ENCODE peak calls at places on chromosomes 4 and X, in five cellular contexts. R is PC-3, N is GM12878, C is Peyer's patch, Q is psoas muscle. O is an unnamed sample.

GRCh38 chr4:145179201-145179860 is 1.1 kb downstream of the OTUD4 start:
- DNase-seq in R (peak), N (peak), C (peak), Q (peak), O (peak)

GRCh38 chr4:3345384-3345783 is 52.6 kb downstream of the RGS12 start:
- DNase-seq in R (no peak), N (no peak), C (no peak), Q (no peak), O (no peak)

GRCh38 chrX:10119399-10119990 is 37.3 kb upstream of the CLCN4 start:
- DNase-seq in R (peak), N (peak), C (peak), Q (no peak), O (no peak)

GRCh38 chr4:107760281-107760947 is 40.4 kb upstream of the PAPSS1 start:
- DNase-seq in R (peak), N (no peak), C (peak), Q (no peak), O (no peak)

GRCh38 chrX:153870791-153871360 is 15.1 kb downstream of the L1CAM start:
- DNase-seq in R (no peak), N (no peak), C (no peak), Q (no peak), O (no peak)

GRCh38 chr4:2745981-2746806 is 9.9 kb downstream of the TNIP2 start:
- DNase-seq in R (peak), N (peak), C (peak), Q (peak), O (peak)

GRCh38 chr4:10981611-10982010 is 297.0 kb upstream of the CLNK start:
- DNase-seq in R (no peak), N (no peak), C (no peak), Q (no peak), O (no peak)

GRCh38 chrX:100939336-100939735 is 10.6 kb upstream of the XKRX start:
- DNase-seq in R (no peak), N (no peak), C (no peak), Q (no peak), O (no peak)

GRCh38 chr4:6471303-6472007 is 959 bp downstream of the PPP2R2C start:
- DNase-seq in R (no peak), N (no peak), C (peak), Q (no peak), O (no peak)

GRCh38 chr4:101835121-101835904 is 44.8 kb downstream of the BANK1 start:
- DNase-seq in R (peak), N (no peak), C (no peak), Q (no peak), O (no peak)

GRCh38 chr4:40559585-40560465 is 69.8 kb downstream of the RBM47 start:
- DNase-seq in R (no peak), N (peak), C (no peak), Q (no peak), O (no peak)

GRCh38 chrX:19912-20571 is 261.1 kb upstream of the PLCXD1 start:
- DNase-seq in R (peak), N (no peak), C (peak), Q (no peak), O (no peak)

GRCh38 chr4:25563071-25563564 is 92.5 kb upstream of the SLC34A2 start:
- DNase-seq in R (peak), N (no peak), C (no peak), Q (no peak), O (no peak)

GRCh38 chr4:65383589-65384305 is 286.5 kb downstream of the EPHA5 start:
- DNase-seq in R (peak), N (no peak), C (no peak), Q (no peak), O (no peak)

GRCh38 chr4:80897537-80898303 is 132.8 kb upstream of the BMP3 start:
- DNase-seq in R (no peak), N (peak), C (no peak), Q (no peak), O (no peak)

GRCh38 chr4:101597204-101597603 is 193.3 kb upstream of the BANK1 start:
- DNase-seq in R (no peak), N (peak), C (no peak), Q (no peak), O (no peak)

GRCh38 chr4:10437735-10438134 is 19.5 kb downstream of the ZNF518B start:
- DNase-seq in R (no peak), N (no peak), C (no peak), Q (no peak), O (no peak)

GRCh38 chrX:17374619-17375360 is at the start of gene NHS:
- DNase-seq in R (peak), N (no peak), C (peak), Q (peak), O (peak)

GRCh38 chrX:17377047-17377692 is 2.2 kb downstream of the NHS start:
- DNase-seq in R (no peak), N (no peak), C (peak), Q (peak), O (peak)

GRCh38 chrX:17376381-17377046 is 1.5 kb downstream of the NHS start:
- DNase-seq in R (peak), N (no peak), C (no peak), Q (peak), O (no peak)

GRCh38 chrX:17375361-17375630 is 296 bp downstream of the NHS start:
- DNase-seq in R (no peak), N (no peak), C (no peak), Q (no peak), O (no peak)

GRCh38 chrX:17375631-17376380 is 806 bp downstream of the NHS start:
- DNase-seq in R (peak), N (no peak), C (no peak), Q (peak), O (peak)
- H3K4me3 ChIP-seq in R (peak), N (no peak), C (peak), Q (peak), O (peak)

DNA sequence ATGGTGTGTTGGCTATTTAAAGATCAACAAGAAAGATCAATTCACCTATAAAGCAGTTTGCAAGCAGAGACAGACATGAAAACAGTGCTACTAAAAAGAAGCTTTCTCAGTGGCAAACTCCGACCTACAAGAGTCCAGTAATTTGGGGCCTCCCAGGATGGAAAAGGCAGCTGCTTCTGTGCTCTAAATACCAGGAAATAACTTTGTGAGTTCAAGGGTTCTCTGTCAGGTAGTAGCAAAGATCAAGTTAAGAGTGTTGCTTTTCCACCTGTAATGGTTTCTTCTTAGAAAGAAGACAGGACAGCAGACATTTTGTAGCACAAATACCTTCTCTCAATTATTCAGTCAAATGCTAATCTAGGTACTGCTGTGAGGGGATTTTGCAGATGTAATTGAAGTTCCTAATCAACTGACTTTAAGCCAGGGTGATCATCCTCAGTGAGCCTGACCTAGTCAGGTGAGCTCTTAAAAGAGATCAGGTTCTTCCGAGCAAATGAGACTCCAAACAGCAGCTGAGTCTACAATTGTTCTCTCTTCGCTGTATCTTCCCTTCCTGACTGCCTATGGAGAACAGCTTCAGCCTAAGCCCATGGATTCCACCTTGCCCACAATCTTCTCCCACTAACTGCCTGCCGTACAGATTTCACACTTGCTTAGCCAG is 13.5 kb downstream of the ANKRD17 start:
- DNase-seq in R (no peak), N (no peak), C (no peak), Q (no peak), O (no peak)
- H3K4me3 ChIP-seq in R (no peak), N (no peak), C (no peak), Q (no peak), O (no peak)

GRCh38 chrX:115616943-115617563 is 56.1 kb downstream of the PLS3 start:
- DNase-seq in R (peak), N (peak), C (no peak), Q (no peak), O (no peak)
- H3K4me3 ChIP-seq in R (peak), N (no peak), C (no peak), Q (no peak), O (peak)

GRCh38 chrX:103330601-103331397 is 760 bp downstream of the TCEAL7 start:
- DNase-seq in R (no peak), N (no peak), C (no peak), Q (no peak), O (no peak)
- H3K4me3 ChIP-seq in R (no peak), N (no peak), C (no peak), Q (peak), O (peak)

GRCh38 chr4:121238461-121238860 is 74.3 kb upstream of the TNIP3 start:
- DNase-seq in R (no peak), N (no peak), C (no peak), Q (no peak), O (no peak)

GRCh38 chr4:121233982-121234381 is 69.9 kb upstream of the TNIP3 start:
- DNase-seq in R (no peak), N (no peak), C (no peak), Q (no peak), O (no peak)

GRCh38 chr4:121237069-121237399 is 72.9 kb upstream of the TNIP3 start:
- DNase-seq in R (no peak), N (no peak), C (no peak), Q (no peak), O (no peak)

GRCh38 chr4:121239951-121240350 is 75.8 kb upstream of the TNIP3 start:
- DNase-seq in R (no peak), N (no peak), C (no peak), Q (no peak), O (no peak)

GRCh38 chr4:121236353-121237068 is 72.4 kb upstream of the TNIP3 start:
- DNase-seq in R (no peak), N (no peak), C (no peak), Q (no peak), O (no peak)
- H3K4me3 ChIP-seq in R (no peak), N (no peak), C (no peak), Q (no peak), O (no peak)

GRCh38 chr4:173797296-173797695 is 267.3 kb upstream of the HAND2 start:
- DNase-seq in R (no peak), N (no peak), C (no peak), Q (no peak), O (no peak)

GRCh38 chr4:173794662-173795061 is 264.6 kb upstream of the HAND2 start:
- DNase-seq in R (peak), N (no peak), C (no peak), Q (no peak), O (no peak)

DNA sequence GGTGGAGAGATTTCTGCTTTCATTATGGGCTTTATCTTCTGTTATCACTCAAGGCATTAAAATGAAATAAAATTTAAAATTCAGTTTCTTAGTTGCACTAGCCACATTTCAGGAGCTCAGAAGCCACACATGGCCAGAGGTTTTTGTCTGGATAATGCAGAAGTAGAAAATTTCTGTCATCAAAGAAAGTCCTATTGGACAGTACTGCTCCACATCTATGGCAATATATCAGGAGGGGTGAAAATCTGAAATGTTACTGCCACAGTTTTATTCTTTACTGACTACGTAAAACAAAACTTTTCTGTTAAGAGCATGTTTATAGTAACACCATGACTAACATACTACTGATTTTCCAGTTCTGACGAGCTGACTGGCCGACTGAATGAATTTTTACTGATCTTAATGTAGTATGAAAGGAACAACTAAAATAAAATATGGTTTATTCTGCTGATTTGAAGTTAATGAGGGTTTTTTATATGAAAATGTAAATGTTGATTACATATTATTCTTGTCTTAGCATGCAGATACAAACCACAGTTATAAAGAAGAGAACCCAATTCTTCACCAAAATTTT is 264.0 kb upstream of the HAND2 start:
- DNase-seq in R (no peak), N (no peak), C (no peak), Q (no peak), O (no peak)
- H3K4me3 ChIP-seq in R (no peak), N (no peak), C (no peak), Q (no peak), O (no peak)

GRCh38 chr4:156578713-156579112 is 392.9 kb downstream of the PDGFC start:
- DNase-seq in R (peak), N (no peak), C (no peak), Q (no peak), O (no peak)
- H3K4me3 ChIP-seq in R (no peak), N (no peak), C (no peak), Q (no peak), O (no peak)

DNA sequence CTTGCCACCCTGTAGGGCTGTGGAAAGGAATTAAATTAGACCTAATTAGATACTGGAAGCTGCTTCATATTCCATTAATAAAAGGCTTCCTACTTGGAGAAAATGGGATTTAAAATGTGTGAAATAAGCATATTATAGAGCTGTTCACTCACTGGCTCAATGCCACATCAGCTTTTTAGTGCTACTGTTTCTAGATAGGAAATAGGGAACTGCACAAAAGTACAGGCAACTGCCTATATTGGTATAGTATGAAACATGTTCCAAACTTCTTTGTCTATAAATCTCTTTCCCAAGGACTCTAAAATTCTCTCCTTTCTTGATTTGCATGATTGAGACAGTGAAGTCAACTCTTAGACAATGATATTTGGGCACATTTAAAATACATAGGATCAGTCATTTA is 408.0 kb upstream of the AADAT start:
- DNase-seq in R (no peak), N (peak), C (no peak), Q (no peak), O (no peak)
- H3K4me3 ChIP-seq in R (peak), N (peak), C (no peak), Q (no peak), O (no peak)

DNA sequence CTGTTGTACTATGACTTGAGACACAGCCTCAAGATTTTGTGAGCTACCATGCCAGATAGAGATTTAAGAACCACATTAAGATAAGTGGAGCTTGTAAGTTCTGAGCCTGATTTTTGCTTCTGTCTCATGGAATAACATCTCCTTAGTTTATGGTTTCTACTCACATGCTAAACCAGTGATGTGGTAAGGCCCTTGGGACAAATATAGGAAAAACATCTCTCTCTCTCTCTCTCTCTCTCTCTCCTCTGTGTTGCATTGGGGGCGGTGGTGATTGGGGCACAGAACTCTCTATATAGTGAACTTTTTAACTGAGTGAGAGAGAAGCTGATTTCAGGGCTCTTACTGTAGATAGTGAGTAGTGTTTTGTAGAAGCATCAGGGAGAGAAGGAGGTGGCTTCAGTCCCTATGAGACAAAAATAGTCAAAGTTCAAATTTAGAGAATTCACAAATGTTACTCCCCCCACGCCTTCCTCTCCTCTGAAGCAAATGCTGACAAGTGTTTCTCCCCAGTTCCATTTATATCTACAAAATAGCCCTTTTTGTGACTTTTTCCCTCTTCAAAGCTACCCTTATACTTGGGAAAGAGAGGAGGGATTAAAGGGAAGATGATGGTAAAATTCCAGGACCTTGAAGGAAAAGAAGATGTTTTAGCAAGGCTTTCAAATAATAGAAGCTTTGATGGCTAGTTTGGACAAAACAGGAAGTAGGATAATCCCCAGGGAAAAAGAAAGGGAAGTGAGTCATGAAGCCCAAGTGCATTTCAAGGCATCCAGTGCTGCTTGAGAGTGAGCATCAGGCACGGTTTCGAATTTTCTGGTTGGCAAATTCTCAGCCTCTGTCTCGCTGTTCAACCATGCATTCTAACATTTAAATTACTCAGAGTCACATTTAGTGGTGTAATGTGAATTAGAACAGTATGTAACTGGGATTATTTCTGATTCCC is 134.3 kb upstream of the AP1S2 start:
- DNase-seq in R (peak), N (no peak), C (no peak), Q (no peak), O (no peak)
- H3K4me3 ChIP-seq in R (no peak), N (no peak), C (no peak), Q (no peak), O (no peak)